ENCODE peak calls at places on chromosomes 16 and 17, in four cellular contexts. N, U, G and P are unnamed samples.

GRCh38 chr17:45429338-45430005 is 3.2 kb downstream of the ARHGAP27 start:
- DNase-seq in N (peak; percentile 48), U (peak; percentile 52), G (no peak), P (peak; percentile 80)

GRCh38 chr17:78163881-78164747 is 4.3 kb upstream of the SYNGR2 start:
- DNase-seq in N (no peak), U (no peak), G (no peak), P (no peak)

GRCh38 chr16:31265329-31266245 is 5.8 kb downstream of the ITGAM start:
- DNase-seq in N (no peak), U (no peak), G (peak; percentile 62), P (peak; percentile 81)

GRCh38 chr17:30290696-30291570 is 811 bp downstream of the BLMH start:
- DNase-seq in N (peak; percentile 59), U (peak; percentile 62), G (peak; percentile 7), P (no peak)

GRCh38 chr16:35011-35775 is 18.2 kb downstream of the POLR3K start:
- DNase-seq in N (no peak), U (peak; percentile 63), G (no peak), P (no peak)

GRCh38 chr17:1736348-1737281 is 6.1 kb upstream of the SERPINF2 start:
- DNase-seq in N (peak; percentile 84), U (peak; percentile 81), G (no peak), P (peak; percentile 92)

GRCh38 chr17:80025796-80026195 is 9.9 kb downstream of the TBC1D16 start:
- DNase-seq in N (no peak), U (no peak), G (no peak), P (no peak)

GRCh38 chr16:694187-694862 is 4.1 kb upstream of the WDR24 start:
- DNase-seq in N (no peak), U (no peak), G (no peak), P (no peak)

GRCh38 chr16:88376835-88377726 is 5.7 kb upstream of the ZNF469 start:
- DNase-seq in N (peak; percentile 38), U (peak; percentile 34), G (no peak), P (peak; percentile 70)

GRCh38 chr16:14369734-14370598 is 260.1 kb downstream of the PARN start:
- DNase-seq in N (peak; percentile 86), U (no peak), G (no peak), P (no peak)

GRCh38 chr16:56409195-56409594 is 16.1 kb downstream of the AMFR start:
- DNase-seq in N (no peak), U (no peak), G (no peak), P (no peak)

GRCh38 chr16:2532494-2533141 is 1.4 kb upstream of the CEMP1 start:
- DNase-seq in N (peak; percentile 78), U (peak; percentile 91), G (peak; percentile 55), P (peak; percentile 93)

GRCh38 chr17:29155235-29155965 is 24.8 kb downstream of the MYO18A start:
- DNase-seq in N (peak; percentile 69), U (peak; percentile 70), G (peak; percentile 39), P (peak; percentile 83)

GRCh38 chr16:51636913-51637743 is 486.1 kb upstream of the SALL1 start:
- DNase-seq in N (no peak), U (no peak), G (no peak), P (no peak)

GRCh38 chr17:2071024-2071385 is 16.1 kb downstream of the HIC1 start:
- DNase-seq in N (no peak), U (no peak), G (no peak), P (no peak)

GRCh38 chr16:67988675-67989074 is 8.4 kb upstream of the DPEP3 start:
- DNase-seq in N (no peak), U (no peak), G (no peak), P (no peak)
- H3K4me1 ChIP-seq in N (peaks cover 80% of the 10 kb centered on the region), U (peaks cover 46% of the 10 kb centered on the region), G (peaks cover 28% of the 10 kb centered on the region), P (no peaks in the 10 kb centered on the region)

DNA sequence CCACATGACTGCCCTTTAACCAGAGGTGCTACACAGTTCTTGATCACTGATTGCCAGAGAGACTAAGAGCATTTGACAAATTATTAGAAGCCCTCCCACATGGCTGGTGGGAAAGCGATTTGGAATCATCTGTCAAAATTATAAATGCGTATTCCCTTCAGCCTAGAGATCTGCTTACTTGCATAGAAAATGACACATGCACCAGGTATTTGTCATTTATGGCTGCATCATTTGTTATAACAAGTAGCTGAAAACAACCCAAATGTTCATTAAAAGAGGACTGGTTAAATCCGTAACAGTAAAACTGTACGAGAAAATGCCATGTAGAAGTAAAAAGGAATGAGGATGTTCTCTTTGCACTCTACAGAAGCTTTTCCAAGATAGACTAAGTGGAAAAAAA is 21.4 kb downstream of the BCO1 start:
- DNase-seq in N (no peak), U (no peak), G (no peak), P (no peak)
- H3K4me1 ChIP-seq in N (no peaks in the 10 kb centered on the region), U (no peaks in the 10 kb centered on the region), G (no peaks in the 10 kb centered on the region), P (no peaks in the 10 kb centered on the region)

GRCh38 chr16:23496826-23497542 is 13.3 kb downstream of the GGA2 start:
- DNase-seq in N (no peak), U (no peak), G (no peak), P (peak; percentile 79)

GRCh38 chr16:23499801-23500200 is 10.5 kb downstream of the GGA2 start:
- DNase-seq in N (no peak), U (no peak), G (no peak), P (no peak)

GRCh38 chr16:23500212-23500865 is 10.0 kb downstream of the GGA2 start:
- DNase-seq in N (no peak), U (peak; percentile 58), G (no peak), P (no peak)

GRCh38 chr16:23497543-23497868 is 12.8 kb downstream of the GGA2 start:
- DNase-seq in N (no peak), U (no peak), G (no peak), P (no peak)

GRCh38 chr16:23498863-23499262 is 11.4 kb downstream of the GGA2 start:
- DNase-seq in N (no peak), U (no peak), G (no peak), P (no peak)
- H3K4me1 ChIP-seq in N (peaks cover 26% of the 10 kb centered on the region), U (peaks cover 86% of the 10 kb centered on the region), G (peaks cover 11% of the 10 kb centered on the region), P (peaks cover 20% of the 10 kb centered on the region)

DNA sequence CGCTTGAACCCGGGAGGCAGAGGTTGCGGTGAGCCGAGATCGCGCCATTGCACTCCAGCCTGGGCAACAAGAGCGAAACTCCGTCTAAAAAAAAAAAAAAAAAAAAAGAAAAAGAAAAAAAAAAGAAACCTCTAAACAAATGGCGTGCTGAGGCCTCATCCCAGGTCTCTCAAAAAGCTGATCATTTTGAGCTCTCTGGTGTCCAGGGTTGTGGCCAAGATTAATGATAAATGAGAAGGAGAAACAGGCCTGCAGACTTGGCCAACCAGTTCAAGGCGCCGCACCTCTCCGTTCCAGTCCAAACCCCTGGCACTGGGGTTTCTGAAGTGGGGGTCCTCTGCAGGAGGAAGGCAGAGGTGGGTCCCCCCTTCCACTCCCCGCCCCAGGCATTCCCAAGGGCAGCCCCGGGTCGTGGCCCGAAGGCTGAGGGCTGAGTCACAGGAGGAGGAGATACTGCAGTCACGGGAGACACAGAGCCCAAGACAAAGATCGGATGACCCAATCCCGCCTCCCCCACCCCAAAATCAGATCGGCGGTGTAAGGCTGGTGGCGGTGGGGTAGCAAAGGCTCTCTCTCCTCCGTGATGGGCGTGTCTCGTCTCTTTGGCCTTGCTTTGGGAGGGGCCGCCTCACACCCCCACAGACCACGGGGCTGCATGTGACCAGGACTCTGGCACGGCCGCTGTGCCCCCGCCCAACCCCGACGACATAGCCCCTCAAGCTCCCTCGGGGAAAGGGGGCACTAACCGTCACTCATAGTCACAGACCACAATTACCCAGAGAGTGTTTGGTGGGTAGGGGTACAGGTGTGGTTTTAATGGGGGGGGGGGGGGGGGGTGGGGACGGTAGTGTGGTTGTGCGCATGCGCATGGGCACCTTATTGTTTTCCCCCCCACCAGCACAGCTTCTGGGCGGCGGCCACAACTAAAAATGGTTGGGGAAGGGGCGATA is 1.1 kb downstream of the VAT1 start:
- DNase-seq in N (peak; percentile 82), U (peak; percentile 87), G (peak; percentile 30), P (peak; percentile 91)
- H3K4me1 ChIP-seq in N (peaks cover 15% of the 10 kb centered on the region), U (peaks cover 57% of the 10 kb centered on the region), G (peaks cover 23% of the 10 kb centered on the region), P (no peaks in the 10 kb centered on the region)

GRCh38 chr16:87209808-87210512 is 107.2 kb downstream of the C16orf95 start:
- DNase-seq in N (no peak), U (no peak), G (no peak), P (no peak)

GRCh38 chr16:87213536-87213935 is 103.7 kb downstream of the C16orf95 start:
- DNase-seq in N (no peak), U (no peak), G (no peak), P (no peak)

GRCh38 chr16:87207965-87208364 is 109.2 kb downstream of the C16orf95 start:
- DNase-seq in N (no peak), U (no peak), G (no peak), P (no peak)

GRCh38 chr16:87212026-87212425 is 105.2 kb downstream of the C16orf95 start:
- DNase-seq in N (no peak), U (no peak), G (no peak), P (no peak)

GRCh38 chr16:87210949-87211348 is 106.2 kb downstream of the C16orf95 start:
- DNase-seq in N (no peak), U (no peak), G (no peak), P (no peak)
- H3K4me1 ChIP-seq in N (no peaks in the 10 kb centered on the region), U (no peaks in the 10 kb centered on the region), G (no peaks in the 10 kb centered on the region), P (no peaks in the 10 kb centered on the region)

GRCh38 chr16:85989863-85990643 is 91.1 kb downstream of the IRF8 start:
- DNase-seq in N (no peak), U (no peak), G (no peak), P (peak; percentile 12)
- H3K4me1 ChIP-seq in N (no peaks in the 10 kb centered on the region), U (peaks cover 8% of the 10 kb centered on the region), G (peaks cover 6% of the 10 kb centered on the region), P (peaks cover 9% of the 10 kb centered on the region)

DNA sequence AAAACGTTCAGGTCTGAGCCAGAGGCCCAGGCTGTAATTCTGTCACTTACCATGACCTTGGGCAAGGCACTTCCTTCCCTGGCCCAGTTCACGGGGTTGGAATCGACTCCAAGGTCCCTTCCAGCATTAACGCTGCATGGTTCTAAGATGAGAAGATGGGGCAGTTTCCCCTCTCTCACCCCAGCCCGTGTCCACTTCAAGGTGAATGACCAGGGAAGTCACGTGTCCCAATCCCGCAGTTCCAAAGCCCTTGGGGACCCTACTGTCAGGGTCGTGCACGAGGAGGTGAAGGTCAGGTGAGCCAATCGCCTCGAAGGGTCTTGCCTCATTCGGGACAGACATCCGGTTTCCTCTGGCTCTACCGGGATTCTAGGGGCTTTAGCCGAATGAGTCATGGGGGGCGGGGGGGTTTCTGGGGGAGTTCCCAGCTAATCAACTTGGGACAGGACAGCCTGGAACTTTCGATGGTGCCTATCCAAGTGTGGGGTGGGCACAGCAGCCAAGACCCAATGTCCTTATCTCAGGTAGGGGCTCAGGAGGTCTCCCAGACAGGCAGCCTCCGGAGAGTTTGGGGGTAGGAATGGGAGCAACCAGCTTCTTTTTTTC is 762 bp upstream of the CSF3 start:
- DNase-seq in N (peak; percentile 72), U (no peak), G (no peak), P (no peak)
- H3K4me1 ChIP-seq in N (peaks cover 55% of the 10 kb centered on the region), U (peaks cover 56% of the 10 kb centered on the region), G (peaks cover 4% of the 10 kb centered on the region), P (peaks cover 9% of the 10 kb centered on the region)